ENCODE peak calls at places on chromosomes 13 and 19, in eight cellular contexts. B, Z, U, G, H, L, P and V are unnamed samples.

GRCh38 chr19:49210108-49210900 is 52.7 kb downstream of the TRPM4 start:
- DNase-seq in B (peak; percentile 77), P (no peak), G (peak; percentile 29), Z (no peak), U (no peak), L (peak; percentile 8), H (peak; percentile 73), V (no peak)

GRCh38 chr13:95122063-95122462 is 179.2 kb downstream of the ABCC4 start:
- DNase-seq in Z (no peak), P (no peak), G (no peak), L (no peak), U (no peak), H (no peak), B (no peak), V (no peak)

GRCh38 chr19:38224014-38224862 is at the start of gene DPF1:
- DNase-seq in Z (peak; percentile 97), L (peak; percentile 43), G (peak; percentile 64), U (peak; percentile 39), P (peak; percentile 82), B (peak; percentile 81), H (peak; percentile 56), V (peak; percentile 100)

GRCh38 chr19:50377051-50377441 is 789 bp downstream of the NR1H2 start:
- DNase-seq in G (peak; percentile 16), B (no peak), Z (no peak), P (no peak), L (no peak), U (peak; percentile 42), H (no peak), V (no peak)

GRCh38 chr13:72820156-72820897 is 38.4 kb downstream of the PIBF1 start:
- DNase-seq in B (no peak), Z (peak; percentile 8), H (peak; percentile 4), P (no peak), G (peak; percentile 74), U (no peak), L (no peak), V (no peak)

GRCh38 chr19:15417699-15418098 is 1.1 kb downstream of the AKAP8L start:
- DNase-seq in L (no peak), U (no peak), G (peak; percentile 22), B (peak; percentile 48), H (no peak), P (no peak), Z (no peak), V (no peak)

GRCh38 chr13:31797154-31797775 is 57.9 kb downstream of the RXFP2 start:
- DNase-seq in Z (peak; percentile 53), G (peak; percentile 70), B (peak; percentile 38), P (no peak), U (no peak), L (no peak), H (peak; percentile 29), V (peak; percentile 16)

GRCh38 chr19:33306853-33307792 is 4.8 kb upstream of the CEBPA start:
- DNase-seq in P (no peak), G (no peak), U (no peak), Z (no peak), B (no peak), L (no peak), H (no peak), V (no peak)

GRCh38 chr19:16175954-16176353 is 2.6 kb upstream of the CIB3 start:
- DNase-seq in P (no peak), Z (no peak), L (no peak), H (no peak), G (no peak), U (no peak), B (no peak), V (no peak)

GRCh38 chr13:42327725-42328124 is 55.8 kb downstream of the AKAP11 start:
- DNase-seq in U (no peak), P (no peak), H (no peak), L (no peak), B (no peak), G (no peak), Z (no peak), V (no peak)